ENCODE peak calls at places on chromosomes 12 and 14, in four cellular contexts. One of them, this sample, is unnamed.

GRCh38 chr12:40107803-40108620 is 2.1 kb upstream of the SLC2A13 start:
- DNase-seq in endothelial cell of umbilical vein: no peak
- DNase-seq in K562: no peak
- DNase-seq in GM12878: no peak
- DNase-seq in this sample: no peak

GRCh38 chr12:24479131-24479530 is 469.8 kb downstream of the BCAT1 start:
- DNase-seq in endothelial cell of umbilical vein: no peak
- DNase-seq in K562: no peak
- DNase-seq in GM12878: no peak
- DNase-seq in this sample: no peak

GRCh38 chr12:109255377-109255776 is 53.7 kb downstream of the FOXN4 start:
- DNase-seq in endothelial cell of umbilical vein: no peak
- DNase-seq in K562: peak
- DNase-seq in GM12878: no peak
- DNase-seq in this sample: peak

GRCh38 chr14:65499138-65499537 is 86.6 kb downstream of the FUT8 start:
- DNase-seq in endothelial cell of umbilical vein: no peak
- DNase-seq in K562: no peak
- DNase-seq in GM12878: no peak
- DNase-seq in this sample: no peak

GRCh38 chr14:77014004-77014604 is 14.4 kb downstream of the IRF2BPL start:
- DNase-seq in endothelial cell of umbilical vein: peak
- DNase-seq in K562: no peak
- DNase-seq in GM12878: no peak
- DNase-seq in this sample: peak

GRCh38 chr12:59916988-59917387 is 321.2 kb downstream of the SLC16A7 start:
- DNase-seq in endothelial cell of umbilical vein: no peak
- DNase-seq in K562: no peak
- DNase-seq in GM12878: no peak
- DNase-seq in this sample: no peak

GRCh38 chr14:32224731-32225377 is 21.8 kb upstream of the RNU6-8 start:
- DNase-seq in endothelial cell of umbilical vein: peak
- DNase-seq in K562: peak
- DNase-seq in GM12878: no peak
- DNase-seq in this sample: peak

GRCh38 chr12:106309671-106310313 is 7.3 kb downstream of the TCP11L2 start:
- DNase-seq in endothelial cell of umbilical vein: no peak
- DNase-seq in K562: no peak
- DNase-seq in GM12878: no peak
- DNase-seq in this sample: peak

GRCh38 chr14:37985826-37986470 is 221.8 kb upstream of the SSTR1 start:
- DNase-seq in endothelial cell of umbilical vein: peak
- DNase-seq in K562: peak
- DNase-seq in GM12878: no peak
- DNase-seq in this sample: peak

GRCh38 chr14:73252491-73253322 is 15.4 kb downstream of the PAPLN start:
- DNase-seq in endothelial cell of umbilical vein: no peak
- DNase-seq in K562: no peak
- DNase-seq in GM12878: no peak
- DNase-seq in this sample: no peak

GRCh38 chr12:54187075-54187474 is 1.7 kb downstream of the SMUG1 start:
- DNase-seq in endothelial cell of umbilical vein: no peak
- DNase-seq in K562: no peak
- DNase-seq in GM12878: no peak
- DNase-seq in this sample: no peak

GRCh38 chr12:53045646-53046045 is 4.2 kb upstream of the TNS2 start:
- DNase-seq in endothelial cell of umbilical vein: no peak
- DNase-seq in K562: no peak
- DNase-seq in GM12878: no peak
- DNase-seq in this sample: no peak

GRCh38 chr14:65156568-65157366 is 54.5 kb upstream of the MAX start:
- DNase-seq in endothelial cell of umbilical vein: no peak
- DNase-seq in K562: no peak
- DNase-seq in GM12878: peak
- DNase-seq in this sample: peak

GRCh38 chr14:58299665-58300202 is 1.4 kb downstream of the ARID4A start:
- DNase-seq in endothelial cell of umbilical vein: peak
- DNase-seq in K562: peak
- DNase-seq in GM12878: no peak
- DNase-seq in this sample: no peak

GRCh38 chr12:78959556-78959955 is 95.0 kb downstream of the SYT1 start:
- DNase-seq in endothelial cell of umbilical vein: peak
- DNase-seq in K562: no peak
- DNase-seq in GM12878: no peak
- DNase-seq in this sample: no peak

GRCh38 chr14:61582815-61583214 is 112.5 kb upstream of the HIF1A start:
- DNase-seq in endothelial cell of umbilical vein: no peak
- DNase-seq in K562: no peak
- DNase-seq in GM12878: no peak
- DNase-seq in this sample: no peak

DNA sequence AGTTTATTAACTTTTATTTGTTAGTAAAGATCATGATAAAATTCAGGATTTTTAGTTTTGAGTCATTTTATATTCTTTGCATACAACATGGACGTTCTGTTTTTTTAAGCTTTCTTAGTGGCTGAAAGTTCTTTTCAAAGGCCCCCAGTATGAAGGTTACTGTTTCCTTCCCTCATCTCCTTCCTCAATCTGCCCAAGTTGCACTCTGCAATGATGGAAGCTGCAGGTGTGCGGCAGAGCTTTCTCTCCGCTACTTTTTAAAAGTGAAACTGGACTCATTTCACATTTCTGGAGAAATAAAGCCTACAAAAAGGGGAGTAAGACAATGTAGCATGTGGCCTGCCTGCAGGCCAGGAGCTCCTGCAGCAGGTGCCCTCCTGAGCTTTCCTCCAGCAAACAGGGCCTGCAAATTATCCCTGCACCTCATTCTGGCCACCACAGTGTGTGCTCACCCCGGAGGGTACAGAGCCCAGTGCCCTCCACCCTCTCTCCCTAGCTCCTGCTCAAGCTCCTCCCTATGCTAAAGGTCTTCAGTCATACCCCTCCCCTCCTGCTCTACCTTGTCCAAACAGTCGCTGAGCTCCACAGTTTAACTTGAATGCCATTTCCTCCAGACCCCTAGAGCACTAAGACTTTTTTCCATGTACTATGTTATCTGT is 78.9 kb downstream of the SETD3 start:
- DNase-seq in endothelial cell of umbilical vein: no peak
- DNase-seq in K562: no peak
- DNase-seq in GM12878: no peak
- DNase-seq in this sample: no peak
- TF ChIP-seq FOS in endothelial cell of umbilical vein: no peak
- TF ChIP-seq FOS in K562: no peak
- TF ChIP-seq FOS in GM12878: no peak
- TF ChIP-seq FOS in this sample: no peak

DNA sequence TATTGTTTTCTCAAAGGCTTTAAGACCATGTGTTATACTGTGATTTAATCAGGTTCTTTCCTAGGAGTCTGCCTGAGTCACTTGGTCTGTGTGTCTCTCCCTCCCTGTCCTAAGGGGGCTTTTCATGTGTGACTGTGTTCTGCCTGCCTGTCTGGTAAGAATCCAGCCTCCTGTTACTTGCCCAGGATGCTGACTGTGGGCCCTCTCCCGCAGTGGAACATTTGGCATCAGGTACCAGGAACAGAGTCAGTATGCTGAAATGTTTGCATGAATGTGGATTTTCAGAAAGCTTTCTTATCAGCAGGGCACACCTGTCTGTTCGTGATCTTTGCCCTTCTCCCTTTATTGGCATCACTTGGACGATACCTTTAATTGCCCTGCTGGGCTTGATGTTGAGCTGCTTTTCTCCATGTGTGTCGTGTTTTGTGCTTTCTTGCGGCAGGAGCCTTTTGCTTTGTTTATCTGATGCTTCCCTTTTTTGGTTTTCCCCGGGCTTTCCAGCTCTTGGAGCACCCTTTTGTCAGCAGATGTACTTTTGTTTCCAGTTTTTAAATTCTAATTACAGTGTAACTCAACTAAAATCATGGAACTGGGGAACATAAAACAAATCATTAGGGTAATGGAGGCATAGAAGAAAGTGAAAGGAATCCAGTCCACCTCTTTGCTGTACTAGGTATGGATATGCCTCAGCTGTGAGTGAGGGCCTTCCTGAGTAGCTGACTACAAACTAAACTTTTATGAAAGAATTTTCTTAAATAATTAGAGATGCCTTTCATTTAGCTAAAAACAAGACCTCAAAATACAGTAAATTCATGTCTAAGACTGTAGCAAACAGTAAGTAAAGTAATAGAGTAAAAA is 72.5 kb downstream of the TRAF3 start:
- DNase-seq in endothelial cell of umbilical vein: peak
- DNase-seq in K562: peak
- DNase-seq in GM12878: no peak
- DNase-seq in this sample: peak
- TF ChIP-seq FOS in endothelial cell of umbilical vein: no peak
- TF ChIP-seq FOS in K562: no peak
- TF ChIP-seq FOS in GM12878: no peak
- TF ChIP-seq FOS in this sample: no peak

GRCh38 chr14:21846227-21846885 is 172.7 kb upstream of the OR4E1 start:
- DNase-seq in endothelial cell of umbilical vein: peak
- DNase-seq in K562: peak
- DNase-seq in GM12878: no peak
- DNase-seq in this sample: peak
- TF ChIP-seq FOS in endothelial cell of umbilical vein: no peak
- TF ChIP-seq FOS in K562: no peak
- TF ChIP-seq FOS in GM12878: no peak
- TF ChIP-seq FOS in this sample: no peak

DNA sequence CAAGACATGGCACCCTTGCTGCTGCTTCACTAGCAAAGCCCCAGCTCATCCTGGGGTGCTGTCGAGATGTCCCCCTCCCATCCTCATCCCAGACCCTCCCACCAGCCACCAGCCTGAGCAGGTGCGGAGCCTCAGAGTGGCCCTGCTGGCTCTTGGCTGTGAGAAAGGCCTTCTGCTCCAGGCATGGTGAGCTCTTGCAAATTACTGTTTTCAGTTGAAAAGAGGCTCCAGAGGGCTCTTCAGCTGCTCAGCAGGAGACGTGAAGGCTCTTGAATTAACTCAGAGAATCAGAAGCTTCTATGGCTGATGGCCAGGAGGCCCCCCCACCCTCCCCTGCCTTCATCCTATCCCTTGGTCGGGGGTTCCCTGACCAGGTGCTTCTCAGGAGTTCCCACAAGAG is 44.1 kb downstream of the WSCD2 start:
- DNase-seq in endothelial cell of umbilical vein: no peak
- DNase-seq in K562: no peak
- DNase-seq in GM12878: no peak
- DNase-seq in this sample: no peak
- TF ChIP-seq FOS in endothelial cell of umbilical vein: no peak
- TF ChIP-seq FOS in K562: no peak
- TF ChIP-seq FOS in GM12878: no peak
- TF ChIP-seq FOS in this sample: no peak

GRCh38 chr12:26868505-26869494 is 35.8 kb upstream of the ITPR2 start:
- DNase-seq in endothelial cell of umbilical vein: no peak
- DNase-seq in K562: peak
- DNase-seq in GM12878: no peak
- DNase-seq in this sample: no peak

GRCh38 chr12:26869908-26870459 is 37.0 kb upstream of the ITPR2 start:
- DNase-seq in endothelial cell of umbilical vein: no peak
- DNase-seq in K562: no peak
- DNase-seq in GM12878: no peak
- DNase-seq in this sample: no peak

GRCh38 chr12:26871985-26872384 is 39.0 kb upstream of the ITPR2 start:
- DNase-seq in endothelial cell of umbilical vein: no peak
- DNase-seq in K562: no peak
- DNase-seq in GM12878: no peak
- DNase-seq in this sample: no peak

GRCh38 chr12:26872623-26873022 is 39.6 kb upstream of the ITPR2 start:
- DNase-seq in endothelial cell of umbilical vein: no peak
- DNase-seq in K562: no peak
- DNase-seq in GM12878: no peak
- DNase-seq in this sample: no peak

GRCh38 chr12:26870491-26871419 is 37.8 kb upstream of the ITPR2 start:
- DNase-seq in endothelial cell of umbilical vein: peak
- DNase-seq in K562: no peak
- DNase-seq in GM12878: peak
- DNase-seq in this sample: peak
- TF ChIP-seq FOS in endothelial cell of umbilical vein: no peak
- TF ChIP-seq FOS in K562: no peak
- TF ChIP-seq FOS in GM12878: no peak
- TF ChIP-seq FOS in this sample: no peak